ENCODE peak calls at places on chromosomes 11 and 22, in seven cellular contexts. H, V, C, F, P, S and Y are unnamed samples.
A peak's percentile ranks its signal among the peaks of the same experiment; 100 is the strongest.

GRCh38 chr11:2267871-2268825 is 2.2 kb downstream of the ASCL2 start:
- DNase-seq in H (peak; percentile 36), S (no peak), P (no peak), C (no peak), V (no peak), F (no peak), Y (no peak)

GRCh38 chr11:2579315-2580060 is 120.3 kb downstream of the KCNQ1OT1 start:
- DNase-seq in H (no peak), P (no peak), F (peak; percentile 12), S (peak; percentile 58), V (peak; percentile 8), C (no peak), Y (no peak)

GRCh38 chr22:42996646-42997365 is 18.1 kb downstream of the PACSIN2 start:
- DNase-seq in P (no peak), V (no peak), F (no peak), S (no peak), C (no peak), H (no peak), Y (no peak)

GRCh38 chr11:36868380-36868779 is 270.3 kb upstream of the RAG2 start:
- DNase-seq in F (no peak), S (no peak), C (peak; percentile 3), V (no peak), P (no peak), H (no peak), Y (no peak)

GRCh38 chr11:48170176-48170839 is 46.3 kb upstream of the OR4B1 start:
- DNase-seq in V (no peak), H (no peak), C (no peak), S (no peak), P (peak; percentile 35), F (no peak), Y (no peak)

GRCh38 chr11:69817265-69818236 is 1.7 kb downstream of the FGF3 start:
- DNase-seq in H (peak; percentile 74), P (no peak), V (no peak), F (peak; percentile 77), C (peak; percentile 12), S (peak; percentile 56), Y (no peak)

GRCh38 chr11:7890417-7891179 is 40.5 kb downstream of the OR10A6 start:
- DNase-seq in V (no peak), C (no peak), F (peak; percentile 18), S (no peak), P (no peak), H (no peak), Y (no peak)

GRCh38 chr11:56624661-56625110 is 10.0 kb upstream of the OR5M1 start:
- DNase-seq in F (no peak), S (no peak), V (no peak), H (peak; percentile 40), C (peak; percentile 78), P (peak; percentile 34), Y (no peak)

GRCh38 chr11:105738972-105739574 is 129.2 kb downstream of the GRIA4 start:
- DNase-seq in P (no peak), V (no peak), H (no peak), S (no peak), F (no peak), C (no peak), Y (no peak)

GRCh38 chr11:120170741-120171261 is 32.9 kb upstream of the TRIM29 start:
- DNase-seq in V (no peak), F (no peak), P (no peak), C (no peak), H (no peak), S (no peak), Y (no peak)

GRCh38 chr11:46778416-46778815 is 59.4 kb downstream of the F2 start:
- DNase-seq in V (no peak), F (no peak), S (no peak), P (no peak), C (no peak), H (no peak), Y (no peak)

GRCh38 chr11:134068829-134069425 is at the start of gene JAM3:
- DNase-seq in P (peak; percentile 90), F (peak; percentile 99), V (peak; percentile 89), C (peak; percentile 45), S (peak; percentile 97), H (peak; percentile 100), Y (peak; percentile 89)